ENCODE peak calls at places on chromosome 15, in five cellular contexts. One of them, this sample, is unnamed.

GRCh38 chr15:61063875-61064320 is 165.2 kb downstream of the RORA start:
- DNase-seq in ureter: no peak
- DNase-seq in GM23248: no peak
- DNase-seq in RWPE1: peak; percentile 53
- DNase-seq in HepG2: no peak
- DNase-seq in this sample: no peak

GRCh38 chr15:88450125-88450798 is 16.9 kb downstream of the MRPL46 start:
- DNase-seq in ureter: peak; percentile 52
- DNase-seq in GM23248: peak; percentile 84
- DNase-seq in RWPE1: peak; percentile 72
- DNase-seq in HepG2: peak; percentile 53
- DNase-seq in this sample: peak; percentile 40

GRCh38 chr15:41284425-41285177 is 47.8 kb downstream of the OIP5 start:
- DNase-seq in ureter: no peak
- DNase-seq in GM23248: peak; percentile 61
- DNase-seq in RWPE1: peak; percentile 34
- DNase-seq in HepG2: peak; percentile 32
- DNase-seq in this sample: peak; percentile 20

GRCh38 chr15:42131826-42132806 is 24.3 kb downstream of the PLA2G4F start:
- DNase-seq in ureter: peak; percentile 32
- DNase-seq in GM23248: no peak
- DNase-seq in RWPE1: no peak
- DNase-seq in HepG2: no peak
- DNase-seq in this sample: no peak

GRCh38 chr15:67465196-67465952 is 55.6 kb upstream of the C15orf61 start:
- DNase-seq in ureter: no peak
- DNase-seq in GM23248: no peak
- DNase-seq in RWPE1: no peak
- DNase-seq in HepG2: no peak
- DNase-seq in this sample: no peak

GRCh38 chr15:23052522-23052921 is 13.2 kb upstream of the TUBGCP5 start:
- DNase-seq in ureter: no peak
- DNase-seq in GM23248: no peak
- DNase-seq in RWPE1: no peak
- DNase-seq in HepG2: no peak
- DNase-seq in this sample: no peak

GRCh38 chr15:90039996-90040395 is 38.9 kb downstream of the ZNF710 start:
- DNase-seq in ureter: no peak
- DNase-seq in GM23248: no peak
- DNase-seq in RWPE1: no peak
- DNase-seq in HepG2: no peak
- DNase-seq in this sample: no peak

GRCh38 chr15:62110000-62110851 is 43.4 kb downstream of the C2CD4A start:
- DNase-seq in ureter: no peak
- DNase-seq in GM23248: peak; percentile 89
- DNase-seq in RWPE1: peak; percentile 69
- DNase-seq in HepG2: no peak
- DNase-seq in this sample: no peak

GRCh38 chr15:44765036-44765435 is 28.7 kb downstream of the TRIM69 start:
- DNase-seq in ureter: no peak
- DNase-seq in GM23248: peak; percentile 10
- DNase-seq in RWPE1: no peak
- DNase-seq in HepG2: no peak
- DNase-seq in this sample: no peak

GRCh38 chr15:19956124-19956796 is 585.3 kb downstream of the GOLGA6L6 start:
- DNase-seq in ureter: no peak
- DNase-seq in GM23248: no peak
- DNase-seq in RWPE1: no peak
- DNase-seq in HepG2: no peak
- DNase-seq in this sample: no peak

GRCh38 chr15:31824009-31824408 is 206.3 kb upstream of the CHRNA7 start:
- DNase-seq in ureter: no peak
- DNase-seq in GM23248: no peak
- DNase-seq in RWPE1: no peak
- DNase-seq in HepG2: no peak
- DNase-seq in this sample: no peak

GRCh38 chr15:93321881-93322282 is 232.9 kb upstream of the RGMA start:
- DNase-seq in ureter: peak; percentile 70
- DNase-seq in GM23248: no peak
- DNase-seq in RWPE1: peak; percentile 60
- DNase-seq in HepG2: peak; percentile 78
- DNase-seq in this sample: no peak

GRCh38 chr15:80415331-80415730 is 11.1 kb downstream of the ARNT2 start:
- DNase-seq in ureter: no peak
- DNase-seq in GM23248: no peak
- DNase-seq in RWPE1: no peak
- DNase-seq in HepG2: no peak
- DNase-seq in this sample: peak; percentile 63

GRCh38 chr15:81385110-81386076 is 11.4 kb upstream of the TMC3 start:
- DNase-seq in ureter: no peak
- DNase-seq in GM23248: no peak
- DNase-seq in RWPE1: no peak
- DNase-seq in HepG2: peak; percentile 55
- DNase-seq in this sample: no peak

GRCh38 chr15:60299452-60300047 is 98.2 kb downstream of the ANXA2 start:
- DNase-seq in ureter: peak; percentile 63
- DNase-seq in GM23248: peak; percentile 65
- DNase-seq in RWPE1: peak; percentile 83
- DNase-seq in HepG2: no peak
- DNase-seq in this sample: peak; percentile 30

GRCh38 chr15:67931861-67932260 is 92.0 kb upstream of the RNU6-1 start:
- DNase-seq in ureter: no peak
- DNase-seq in GM23248: no peak
- DNase-seq in RWPE1: no peak
- DNase-seq in HepG2: no peak
- DNase-seq in this sample: no peak

GRCh38 chr15:95486224-95486623 is 844.3 kb upstream of the NR2F2 start:
- DNase-seq in ureter: no peak
- DNase-seq in GM23248: no peak
- DNase-seq in RWPE1: no peak
- DNase-seq in HepG2: no peak
- DNase-seq in this sample: no peak

GRCh38 chr15:89051875-89052274 is 36.4 kb upstream of the ABHD2 start:
- DNase-seq in ureter: peak; percentile 15
- DNase-seq in GM23248: peak; percentile 96
- DNase-seq in RWPE1: no peak
- DNase-seq in HepG2: peak; percentile 12
- DNase-seq in this sample: no peak

GRCh38 chr15:98551936-98552562 is 96.3 kb upstream of the IGF1R start:
- DNase-seq in ureter: no peak
- DNase-seq in GM23248: no peak
- DNase-seq in RWPE1: no peak
- DNase-seq in HepG2: no peak
- DNase-seq in this sample: no peak

This sample was measured in globus pallidus.